ENCODE peak calls at places on chromosomes 2 and 18, in four cellular contexts. L, G, P and S are unnamed samples.

GRCh38 chr2:149860276-149860921 is 272.8 kb upstream of the MMADHC start:
- DNase-seq in L (no peak), G (no peak), P (no peak), S (no peak)

GRCh38 chr2:9641641-9642040 is 10.8 kb upstream of the YWHAQ start:
- DNase-seq in G (no peak), L (no peak), P (no peak), S (no peak)

GRCh38 chr2:203626952-203627681 is 79.3 kb upstream of the CD28 start:
- DNase-seq in L (no peak), P (no peak), G (no peak), S (no peak)

GRCh38 chr2:171160119-171160629 is 519 bp downstream of the TLK1 start:
- DNase-seq in P (no peak), G (peak), L (peak), S (no peak)

GRCh38 chr2:85997016-85997970 is 108.4 kb downstream of the POLR1A start:
- DNase-seq in L (peak), P (no peak), G (no peak), S (no peak)

GRCh38 chr18:48607049-48607984 is 68.5 kb downstream of the CTIF start:
- DNase-seq in P (no peak), G (no peak), L (no peak), S (no peak)

GRCh38 chr2:51409920-51410319 is 378.0 kb upstream of the NRXN1 start:
- DNase-seq in G (no peak), L (no peak), P (no peak), S (no peak)

GRCh38 chr2:117832905-117833613 is 18.6 kb downstream of the DDX18 start:
- DNase-seq in P (no peak), L (no peak), G (no peak), S (no peak)

GRCh38 chr2:144583741-144584453 is 64.0 kb upstream of the ZEB2 start:
- DNase-seq in G (no peak), P (no peak), L (no peak), S (no peak)

GRCh38 chr2:136917281-136917680 is 151.9 kb downstream of the THSD7B start:
- DNase-seq in L (no peak), P (no peak), G (no peak), S (no peak)

GRCh38 chr18:67408240-67408639 is 108.3 kb downstream of the DSEL start:
- DNase-seq in L (no peak), P (no peak), G (no peak), S (no peak)

GRCh38 chr2:158071018-158071417 is 30.7 kb upstream of the UPP2 start:
- DNase-seq in P (no peak), G (no peak), L (no peak), S (no peak)

GRCh38 chr18:34457761-34458160 is 233.0 kb upstream of the NOL4 start:
- DNase-seq in L (no peak), P (no peak), G (no peak), S (no peak)

GRCh38 chr18:21557607-21558253 is 42.8 kb downstream of the ESCO1 start:
- DNase-seq in P (no peak), L (no peak), G (no peak), S (no peak)

GRCh38 chr18:961644-962355 is 57.1 kb downstream of the ADCYAP1 start:
- DNase-seq in L (no peak), G (peak), P (no peak), S (no peak)

GRCh38 chr2:80335411-80335810 is 30.9 kb upstream of the LRRTM1 start:
- DNase-seq in G (no peak), L (no peak), P (no peak), S (no peak)

GRCh38 chr18:77271720-77272481 is 22.3 kb downstream of the GALR1 start:
- DNase-seq in L (no peak), P (no peak), G (no peak), S (no peak)

GRCh38 chr2:36710858-36711520 is 14.5 kb downstream of the VIT start:
- DNase-seq in G (no peak), L (no peak), P (no peak), S (no peak)

GRCh38 chr2:191499874-191500565 is 177.9 kb upstream of the NABP1 start:
- DNase-seq in G (no peak), P (no peak), L (no peak), S (no peak)

GRCh38 chr2:161586517-161587167 is 37.6 kb upstream of the SLC4A10 start:
- DNase-seq in G (peak), L (no peak), P (no peak), S (no peak)

GRCh38 chr2:20065885-20066602 is 14.6 kb upstream of the LAPTM4A start:
- DNase-seq in G (no peak), L (peak), P (peak), S (no peak)

GRCh38 chr18:63037491-63037890 is 282.1 kb downstream of the BCL2 start:
- DNase-seq in L (no peak), G (no peak), P (no peak), S (no peak)

GRCh38 chr2:203016716-203017115 is 2.0 kb downstream of the NBEAL1 start:
- DNase-seq in L (no peak), G (no peak), P (no peak), S (no peak)

GRCh38 chr2:60439219-60439974 is 114.1 kb downstream of the BCL11A start:
- DNase-seq in G (peak), P (no peak), L (peak), S (no peak)

GRCh38 chr2:237680702-237681478 is 53.5 kb downstream of the LRRFIP1 start:
- DNase-seq in G (no peak), L (no peak), P (no peak), S (no peak)

GRCh38 chr18:10685484-10685883 is 159.7 kb downstream of the NAPG start:
- DNase-seq in G (peak), L (no peak), P (no peak), S (no peak)

GRCh38 chr18:10681581-10682367 is 155.9 kb downstream of the NAPG start:
- DNase-seq in L (no peak), G (no peak), P (no peak), S (no peak)

GRCh38 chr18:10687161-10687925 is 161.5 kb downstream of the NAPG start:
- DNase-seq in L (no peak), G (no peak), P (no peak), S (no peak)

DNA sequence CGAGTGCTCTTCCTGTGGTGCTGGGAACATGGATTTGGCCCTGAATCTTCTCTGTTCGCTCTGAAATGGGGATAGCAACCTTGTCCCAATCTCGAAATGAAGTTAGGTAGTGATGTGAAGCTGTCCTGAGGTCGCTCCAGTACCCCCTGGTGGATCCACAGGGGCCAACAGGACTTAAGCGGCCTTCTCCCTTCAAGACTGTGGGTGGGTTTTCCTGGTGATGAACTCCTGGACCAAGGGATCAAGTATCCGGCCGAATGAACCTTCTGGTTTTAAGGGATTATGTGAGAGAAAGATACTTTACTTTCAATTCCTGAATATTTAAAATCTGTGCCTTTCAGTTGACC is 156.5 kb downstream of the NAPG start:
- DNase-seq in G (no peak), L (no peak), P (no peak), S (no peak)
- TF ChIP-seq CTCF in G (no peak), L (no peak), P (no peak), S (no peak)

GRCh38 chr2:105593221-105593967 is 151.3 kb upstream of the NCK2 start:
- DNase-seq in L (no peak), G (no peak), P (no peak), S (no peak)

GRCh38 chr2:105596522-105596921 is 148.2 kb upstream of the NCK2 start:
- DNase-seq in G (no peak), P (no peak), L (no peak), S (no peak)

GRCh38 chr2:105597831-105598293 is 146.8 kb upstream of the NCK2 start:
- DNase-seq in L (peak), P (no peak), G (no peak), S (no peak)

GRCh38 chr2:105597011-105597830 is 147.5 kb upstream of the NCK2 start:
- DNase-seq in P (no peak), L (peak), G (no peak), S (no peak)

DNA sequence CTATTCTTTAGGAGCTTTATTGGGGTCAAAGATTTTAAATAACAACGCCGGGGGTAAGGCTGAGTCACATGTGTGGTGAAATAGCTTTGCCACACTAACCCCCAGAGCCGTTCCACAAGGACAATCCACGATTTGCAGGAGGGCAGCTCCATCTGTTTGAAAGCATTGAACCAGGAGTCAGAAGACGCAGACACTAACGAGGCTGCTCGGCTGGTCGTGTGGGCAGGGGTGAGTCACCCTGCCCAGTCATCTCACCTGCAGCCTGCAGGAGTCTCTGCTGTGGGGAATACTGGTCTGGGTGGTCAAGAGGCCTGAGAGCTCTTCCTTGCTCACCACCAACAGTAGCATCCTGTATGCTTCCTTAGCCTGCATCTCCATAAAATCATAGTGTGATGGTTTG is 149.2 kb upstream of the NCK2 start:
- DNase-seq in L (no peak), G (no peak), P (no peak), S (no peak)
- TF ChIP-seq CTCF in L (no peak), G (no peak), P (no peak), S (no peak)

GRCh38 chr2:127701651-127702394 is 526 bp downstream of the SFT2D3 start:
- DNase-seq in P (no peak), G (peak), L (peak), S (no peak)
- TF ChIP-seq CTCF in P (peak), G (no peak), L (peak), S (no peak)

GRCh38 chr2:43146083-43146482 is 80.3 kb downstream of the ZFP36L2 start:
- DNase-seq in P (no peak), G (no peak), L (no peak), S (no peak)
- TF ChIP-seq CTCF in P (no peak), G (no peak), L (no peak), S (no peak)

DNA sequence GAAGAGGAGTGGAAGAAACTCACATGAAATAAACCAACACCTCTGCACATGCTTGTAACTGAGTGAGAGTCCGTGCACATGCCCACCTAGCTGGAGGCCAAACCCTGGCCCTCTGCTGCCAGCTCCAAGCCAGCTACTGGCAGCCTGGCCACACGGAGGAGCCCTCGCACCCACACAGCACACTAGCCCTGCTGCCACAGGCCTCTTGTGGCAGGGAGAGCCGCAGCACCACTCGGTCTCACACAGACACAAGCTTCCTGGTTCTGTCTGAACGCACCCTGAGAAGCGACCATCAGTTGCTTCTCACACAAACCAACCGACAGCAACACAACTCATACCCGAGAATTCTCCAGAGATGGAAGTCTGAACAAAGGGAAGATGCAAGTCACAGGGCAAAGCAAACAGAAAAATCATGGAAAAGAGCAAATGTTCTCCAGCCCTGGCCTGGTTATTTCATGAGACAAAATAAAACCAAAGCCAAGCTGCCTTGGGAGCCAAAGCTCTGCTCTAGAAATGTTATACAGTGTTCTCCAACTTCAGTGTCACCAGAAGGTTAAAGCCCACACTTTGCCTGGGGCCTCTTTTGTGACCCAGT is 65.1 kb downstream of the FBXO15 start:
- DNase-seq in G (peak), L (no peak), P (no peak), S (no peak)
- TF ChIP-seq CTCF in G (no peak), L (no peak), P (no peak), S (no peak)

GRCh38 chr2:159202568-159203071 is 83.9 kb downstream of the WDSUB1 start:
- DNase-seq in G (no peak), P (no peak), L (peak), S (no peak)
- TF ChIP-seq CTCF in G (no peak), P (no peak), L (no peak), S (no peak)